ENCODE peak calls at places on chromosome 12, in six cellular contexts. T is HepG2, W is astrocyte, D is H9, K is colonic mucosa, B is fibroblast of lung. L is an unnamed sample.
A peak's percentile ranks its signal among the peaks of the same experiment; 100 is the strongest.

GRCh38 chr12:114406326-114407033 is 536 bp upstream of the TBX5 start:
- DNase-seq in T (no peak), W (no peak), D (no peak), K (no peak), B (no peak), L (no peak)

GRCh38 chr12:68481181-68481941 is 129.3 kb upstream of the RAP1B start:
- DNase-seq in T (no peak), W (no peak), D (no peak), K (no peak), B (no peak), L (no peak)

GRCh38 chr12:110760204-110760609 is 17.5 kb upstream of the PPP1CC start:
- DNase-seq in T (peak; percentile 52), W (no peak), D (no peak), K (no peak), B (no peak), L (no peak)

GRCh38 chr12:106892075-106892474 is 63.6 kb upstream of the TMEM263 start:
- DNase-seq in T (no peak), W (no peak), D (no peak), K (peak; percentile 70), B (no peak), L (peak; percentile 73)

GRCh38 chr12:129681830-129682229 is 222.0 kb downstream of the TMEM132D start:
- DNase-seq in T (no peak), W (no peak), D (no peak), K (no peak), B (no peak), L (no peak)

GRCh38 chr12:72271741-72272661 is at the start of gene TRHDE:
- DNase-seq in T (no peak), W (peak; percentile 64), D (peak; percentile 78), K (peak; percentile 16), B (peak; percentile 79), L (peak; percentile 7)

GRCh38 chr12:110937104-110937641 is 16.8 kb upstream of the MYL2 start:
- DNase-seq in T (peak; percentile 9), W (no peak), D (peak; percentile 97), K (peak; percentile 41), B (peak; percentile 20), L (peak; percentile 50)

GRCh38 chr12:12008931-12009611 is 61.7 kb upstream of the BCL2L14 start:
- DNase-seq in T (no peak), W (peak; percentile 81), D (peak; percentile 93), K (no peak), B (peak; percentile 85), L (no peak)

GRCh38 chr12:51404627-51405026 is 13.4 kb upstream of the GALNT6 start:
- DNase-seq in T (no peak), W (no peak), D (no peak), K (no peak), B (no peak), L (no peak)

GRCh38 chr12:68557011-68557715 is 53.5 kb upstream of the RAP1B start:
- DNase-seq in T (no peak), W (peak; percentile 93), D (no peak), K (no peak), B (peak; percentile 95), L (no peak)

GRCh38 chr12:11719678-11720099 is 70.2 kb downstream of the ETV6 start:
- DNase-seq in T (no peak), W (peak; percentile 97), D (peak; percentile 74), K (no peak), B (peak; percentile 99), L (peak; percentile 39)

GRCh38 chr12:92070864-92071445 is 74.7 kb downstream of the BTG1 start:
- DNase-seq in T (peak; percentile 90), W (no peak), D (no peak), K (peak; percentile 70), B (no peak), L (peak; percentile 68)

GRCh38 chr12:96091833-96092232 is 56.4 kb upstream of the LTA4H start:
- DNase-seq in T (peak; percentile 18), W (no peak), D (peak; percentile 53), K (no peak), B (no peak), L (no peak)

GRCh38 chr12:95258803-95259202 is 41.2 kb downstream of the VEZT start:
- DNase-seq in T (no peak), W (no peak), D (no peak), K (no peak), B (no peak), L (no peak)

GRCh38 chr12:113179023-113179422 is 6.3 kb downstream of the DDX54 start:
- DNase-seq in T (no peak), W (no peak), D (no peak), K (no peak), B (no peak), L (no peak)

GRCh38 chr12:113724703-113725556 is 241.2 kb downstream of the RBM19 start:
- DNase-seq in T (no peak), W (no peak), D (no peak), K (no peak), B (no peak), L (no peak)

GRCh38 chr12:50786498-50787231 is 22.8 kb downstream of the ATF1 start:
- DNase-seq in T (peak; percentile 90), W (peak; percentile 98), D (no peak), K (no peak), B (peak; percentile 98), L (no peak)

GRCh38 chr12:84637926-84638325 is 274.7 kb downstream of the SLC6A15 start:
- DNase-seq in T (no peak), W (peak; percentile 57), D (no peak), K (no peak), B (peak; percentile 66), L (no peak)

GRCh38 chr12:92608418-92609091 is 94.2 kb upstream of the PLEKHG7 start:
- DNase-seq in T (peak; percentile 25), W (peak; percentile 33), D (no peak), K (peak; percentile 26), B (peak; percentile 50), L (no peak)

GRCh38 chr12:10331642-10332239 is 24.1 kb downstream of the KLRD1 start:
- DNase-seq in T (peak; percentile 49), W (peak; percentile 33), D (no peak), K (no peak), B (peak; percentile 44), L (no peak)

GRCh38 chr12:15774819-15775218 is 14.4 kb downstream of the EPS8 start:
- DNase-seq in T (no peak), W (peak; percentile 40), D (no peak), K (no peak), B (peak; percentile 45), L (no peak)

GRCh38 chr12:52603314-52603713 is 2.1 kb upstream of the KRT72 start:
- DNase-seq in T (no peak), W (no peak), D (peak; percentile 6), K (no peak), B (no peak), L (no peak)

GRCh38 chr12:108315486-108316105 is 23.5 kb downstream of the CMKLR1 start:
- DNase-seq in T (no peak), W (no peak), D (no peak), K (no peak), B (no peak), L (no peak)

GRCh38 chr12:65894624-65895023 is 70.3 kb downstream of the HMGA2 start:
- DNase-seq in T (no peak), W (no peak), D (no peak), K (no peak), B (no peak), L (no peak)

DNA sequence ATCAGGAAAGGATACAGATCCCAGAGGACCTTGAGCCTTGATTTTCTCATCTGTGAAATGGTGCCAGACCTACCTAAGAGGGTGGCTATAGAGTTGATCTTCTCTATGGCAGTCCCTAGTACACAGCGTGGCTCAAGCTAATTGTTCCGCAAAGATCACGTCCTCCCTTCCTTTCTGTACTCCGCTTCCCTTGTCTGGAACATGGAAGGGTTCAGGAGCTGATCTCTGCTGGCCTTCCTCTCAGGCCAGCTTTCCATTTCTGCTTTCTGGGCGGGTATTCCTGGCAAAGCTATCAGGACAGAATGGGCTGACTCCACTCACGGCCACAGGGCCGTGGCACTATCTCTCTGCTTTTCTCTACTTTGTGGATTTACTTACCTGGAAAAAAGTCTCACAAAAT is 6.5 kb downstream of the CAMKK2 start:
- DNase-seq in T (no peak), W (no peak), D (no peak), K (no peak), B (no peak), L (no peak)
- H3K4me1 ChIP-seq in T (peaks cover 14% of the 10 kb centered on the region), W (peaks cover 1% of the 10 kb centered on the region), D (no peaks in the 10 kb centered on the region), K (peaks cover 2% of the 10 kb centered on the region), B (peaks cover 3% of the 10 kb centered on the region), L (peaks cover 2% of the 10 kb centered on the region)

DNA sequence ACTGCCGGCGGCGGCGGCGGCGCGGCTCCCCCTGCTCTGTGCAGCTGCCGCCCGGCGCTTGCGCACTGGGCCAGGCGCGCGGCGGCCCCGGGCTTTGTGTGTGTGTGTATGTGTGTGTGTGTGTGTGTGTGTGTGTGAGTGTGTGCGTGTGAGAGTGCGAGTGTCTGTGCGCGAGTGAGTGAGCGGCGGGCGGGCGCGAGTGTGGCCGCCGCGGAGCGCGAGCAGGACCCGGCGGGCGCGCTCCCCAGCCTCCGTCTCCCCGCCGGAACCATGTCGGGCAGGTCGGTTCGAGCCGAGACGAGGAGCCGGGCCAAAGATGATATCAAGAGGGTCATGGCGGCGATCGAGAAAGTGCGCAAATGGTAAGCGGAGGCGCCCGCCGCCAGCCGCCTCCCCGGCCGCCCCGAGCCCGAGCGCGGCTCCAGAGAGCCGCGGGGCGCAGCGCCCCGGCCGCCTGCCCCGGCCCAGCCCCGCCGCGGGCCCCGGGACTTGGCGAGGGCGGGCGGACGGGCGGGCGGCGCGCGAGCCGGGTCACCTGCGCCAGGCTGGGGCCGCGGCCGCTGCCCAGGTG is at the start of gene BCL7A:
- DNase-seq in T (peak; percentile 15), W (peak; percentile 60), D (peak; percentile 73), K (peak; percentile 75), B (peak; percentile 74), L (peak; percentile 76)
- H3K4me1 ChIP-seq in T (peaks cover 36% of the 10 kb centered on the region), W (peaks cover 23% of the 10 kb centered on the region), D (no peaks in the 10 kb centered on the region), K (no peaks in the 10 kb centered on the region), B (peaks cover 11% of the 10 kb centered on the region), L (peaks cover 15% of the 10 kb centered on the region)

GRCh38 chr12:4444031-4444430 is 1.6 kb downstream of the FGF6 start:
- DNase-seq in T (no peak), W (no peak), D (no peak), K (peak; percentile 5), B (no peak), L (no peak)
- H3K4me1 ChIP-seq in T (peaks cover 4% of the 10 kb centered on the region), W (peaks cover 5% of the 10 kb centered on the region), D (peaks cover 23% of the 10 kb centered on the region), K (no peaks in the 10 kb centered on the region), B (no peaks in the 10 kb centered on the region), L (no peaks in the 10 kb centered on the region)

GRCh38 chr12:117043598-117043901 is 55.7 kb downstream of the TESC start:
- DNase-seq in T (no peak), W (no peak), D (no peak), K (no peak), B (no peak), L (no peak)

GRCh38 chr12:117044311-117044710 is 54.9 kb downstream of the TESC start:
- DNase-seq in T (no peak), W (no peak), D (no peak), K (no peak), B (no peak), L (no peak)

GRCh38 chr12:117045175-117045997 is 53.8 kb downstream of the TESC start:
- DNase-seq in T (peak; percentile 92), W (no peak), D (no peak), K (no peak), B (no peak), L (no peak)

GRCh38 chr12:117045998-117046374 is 53.2 kb downstream of the TESC start:
- DNase-seq in T (peak; percentile 69), W (no peak), D (no peak), K (no peak), B (no peak), L (no peak)

DNA sequence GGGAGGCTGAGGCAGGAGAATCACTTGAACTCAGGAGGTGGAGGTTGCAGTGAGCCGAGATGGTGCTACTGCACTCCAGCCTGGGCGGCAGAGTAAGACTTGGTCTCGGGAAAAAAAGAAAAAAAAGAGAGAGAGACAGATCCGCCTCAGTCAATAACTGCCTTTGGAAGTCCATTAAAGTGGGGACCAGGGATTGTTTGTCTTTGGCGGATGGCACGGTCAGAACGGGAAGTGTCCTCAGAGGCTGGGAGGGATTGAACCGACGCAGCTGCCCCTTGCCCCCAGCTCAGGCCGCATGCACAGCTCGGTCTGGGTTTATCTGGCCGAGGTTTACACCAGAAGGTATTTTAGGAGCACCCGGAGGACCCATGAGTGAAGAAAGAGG is 54.4 kb downstream of the TESC start:
- DNase-seq in T (peak; percentile 71), W (no peak), D (no peak), K (no peak), B (no peak), L (no peak)
- H3K4me1 ChIP-seq in T (peaks cover 80% of the 10 kb centered on the region), W (peaks cover 3% of the 10 kb centered on the region), D (peaks cover 7% of the 10 kb centered on the region), K (no peaks in the 10 kb centered on the region), B (peaks cover 3% of the 10 kb centered on the region), L (peaks cover 4% of the 10 kb centered on the region)